ENCODE peak calls at places on chromosomes 1 and 21, in eight cellular contexts. K, X, O, Q, B, L, V and Z are unnamed samples.

GRCh38 chr21:16388291-16388690 is 658.5 kb downstream of the USP25 start:
- DNase-seq in K (peak; percentile 81), X (no peak), O (peak; percentile 45), Q (no peak), B (no peak), L (no peak), V (no peak), Z (no peak)

GRCh38 chr21:25670726-25671125 is 31.7 kb downstream of the JAM2 start:
- DNase-seq in K (no peak), X (no peak), O (no peak), Q (no peak), B (no peak), L (no peak), V (no peak), Z (no peak)

GRCh38 chr1:29539971-29540370 is 303.6 kb downstream of the PTPRU start:
- DNase-seq in K (no peak), X (no peak), O (no peak), Q (no peak), B (no peak), L (no peak), V (no peak), Z (no peak)

GRCh38 chr1:33818071-33818470 is 45.8 kb upstream of the HMGB4 start:
- DNase-seq in K (no peak), X (no peak), O (no peak), Q (no peak), B (no peak), L (no peak), V (no peak), Z (no peak)

GRCh38 chr1:27763358-27763757 is 9.7 kb upstream of the STX12 start:
- DNase-seq in K (no peak), X (no peak), O (no peak), Q (no peak), B (no peak), L (no peak), V (no peak), Z (no peak)

GRCh38 chr1:27522860-27523665 is 33.1 kb upstream of the WASF2 start:
- DNase-seq in K (no peak), X (peak; percentile 79), O (peak; percentile 74), Q (peak; percentile 31), B (peak; percentile 23), L (no peak), V (peak; percentile 26), Z (peak; percentile 86)

GRCh38 chr1:49686107-49686506 is 337.6 kb downstream of the AGBL4 start:
- DNase-seq in K (no peak), X (no peak), O (no peak), Q (peak; percentile 19), B (no peak), L (no peak), V (no peak), Z (no peak)

GRCh38 chr21:25871566-25871965 is 136.8 kb downstream of the GABPA start:
- DNase-seq in K (no peak), X (no peak), O (peak; percentile 39), Q (peak; percentile 17), B (no peak), L (peak; percentile 5), V (no peak), Z (peak; percentile 38)

GRCh38 chr1:155254714-155255242 is 505 bp downstream of the ENTREP3 start:
- DNase-seq in K (no peak), X (no peak), O (no peak), Q (peak; percentile 24), B (no peak), L (no peak), V (no peak), Z (no peak)

GRCh38 chr1:223700388-223700918 is 11.9 kb upstream of the CAPN2 start:
- DNase-seq in K (no peak), X (no peak), O (no peak), Q (peak; percentile 89), B (no peak), L (no peak), V (no peak), Z (no peak)

GRCh38 chr21:22263890-22264289 is 1265.7 kb downstream of the NCAM2 start:
- DNase-seq in K (no peak), X (no peak), O (no peak), Q (no peak), B (no peak), L (no peak), V (no peak), Z (no peak)

GRCh38 chr1:70222716-70223235 is 1.6 kb downstream of the SRSF11 start:
- DNase-seq in K (no peak), X (no peak), O (no peak), Q (no peak), B (no peak), L (peak; percentile 21), V (no peak), Z (no peak)

GRCh38 chr1:41830711-41831110 is 88.0 kb downstream of the HIVEP3 start:
- DNase-seq in K (no peak), X (no peak), O (no peak), Q (no peak), B (no peak), L (no peak), V (no peak), Z (no peak)

GRCh38 chr1:151372411-151372934 is at the start of gene SELENBP1:
- DNase-seq in K (no peak), X (no peak), O (peak; percentile 83), Q (peak; percentile 85), B (no peak), L (peak; percentile 77), V (no peak), Z (peak; percentile 80)

GRCh38 chr1:56133517-56134472 is 445.6 kb downstream of the PLPP3 start:
- DNase-seq in K (no peak), X (no peak), O (no peak), Q (no peak), B (no peak), L (no peak), V (no peak), Z (no peak)

GRCh38 chr1:235673981-235674380 is 24.4 kb upstream of the GNG4 start:
- DNase-seq in K (no peak), X (no peak), O (peak; percentile 52), Q (no peak), B (no peak), L (no peak), V (no peak), Z (no peak)

GRCh38 chr1:74236440-74236839 is 1.3 kb downstream of the TNNI3K start:
- DNase-seq in K (no peak), X (no peak), O (no peak), Q (no peak), B (no peak), L (no peak), V (no peak), Z (no peak)